ENCODE peak calls at places on chromosomes 6 and 20, in seven cellular contexts. G, N, B, Z, W, R and A are unnamed samples.
A peak's percentile ranks its signal among the peaks of the same experiment; 100 is the strongest.

GRCh38 chr6:108739496-108740330 is 108.5 kb upstream of the ARMC2 start:
- DNase-seq in W (no peak), Z (no peak), G (peak; percentile 22), N (no peak), B (no peak), R (peak; percentile 38), A (no peak)

GRCh38 chr20:4300401-4300800 is 285.0 kb upstream of the RNF24 start:
- DNase-seq in Z (no peak), G (no peak), N (no peak), R (no peak), B (no peak), W (no peak), A (no peak)

GRCh38 chr6:107123501-107123900 is 8.2 kb upstream of the BEND3 start:
- DNase-seq in W (no peak), B (no peak), Z (no peak), R (no peak), G (no peak), N (no peak), A (no peak)

GRCh38 chr20:47305667-47306066 is 50.8 kb downstream of the ZMYND8 start:
- DNase-seq in Z (no peak), W (no peak), B (no peak), N (no peak), G (no peak), R (peak; percentile 37), A (no peak)

GRCh38 chr6:134741193-134741521 is 208.7 kb downstream of the ALDH8A1 start:
- DNase-seq in N (no peak), W (no peak), G (no peak), B (peak; percentile 43), R (no peak), Z (no peak), A (no peak)

GRCh38 chr6:104418839-104419238 is 440.9 kb downstream of the HACE1 start:
- DNase-seq in G (no peak), Z (no peak), B (no peak), N (no peak), R (no peak), W (no peak), A (no peak)

GRCh38 chr6:31180500-31180899 is 10.0 kb upstream of the POU5F1 start:
- DNase-seq in G (peak; percentile 78), R (peak; percentile 81), W (peak; percentile 81), B (peak; percentile 52), Z (peak; percentile 87), N (no peak), A (no peak)

GRCh38 chr6:118542184-118542952 is 5.7 kb upstream of the PLN start:
- DNase-seq in Z (no peak), R (peak; percentile 63), B (no peak), G (no peak), W (no peak), N (no peak), A (no peak)

GRCh38 chr6:44002071-44002590 is 125.1 kb downstream of the MRPL14 start:
- DNase-seq in B (no peak), G (no peak), Z (no peak), R (no peak), W (peak; percentile 57), N (no peak), A (no peak)

GRCh38 chr20:24825591-24825990 is 123.5 kb upstream of the CST7 start:
- DNase-seq in Z (no peak), B (no peak), G (no peak), N (no peak), W (no peak), R (no peak), A (no peak)

GRCh38 chr6:36290668-36291620 is 21.1 kb downstream of the PNPLA1 start:
- DNase-seq in W (peak; percentile 59), Z (no peak), G (no peak), N (no peak), B (no peak), R (peak; percentile 66), A (no peak)

GRCh38 chr20:50491926-50492634 is 18.1 kb upstream of the PTPN1 start:
- DNase-seq in W (no peak), N (no peak), R (peak; percentile 65), B (no peak), G (no peak), Z (no peak), A (no peak)

GRCh38 chr6:121884056-121884455 is 448.6 kb downstream of the GJA1 start:
- DNase-seq in W (no peak), R (no peak), Z (no peak), N (no peak), B (no peak), G (no peak), A (no peak)

GRCh38 chr20:39702716-39703349 is 740.7 kb downstream of the DHX35 start:
- DNase-seq in R (no peak), G (no peak), W (no peak), B (no peak), Z (no peak), N (no peak), A (no peak)

GRCh38 chr6:52696418-52696817 is 25.5 kb downstream of the TMEM14A start:
- DNase-seq in B (no peak), R (no peak), G (no peak), Z (no peak), N (no peak), W (no peak), A (no peak)

GRCh38 chr20:18056174-18057105 is 1.3 kb downstream of the OVOL2 start:
- DNase-seq in R (no peak), G (no peak), Z (no peak), B (peak; percentile 56), N (no peak), W (peak; percentile 61), A (no peak)

GRCh38 chr6:16082367-16082766 is 46.5 kb upstream of the MYLIP start:
- DNase-seq in N (no peak), G (no peak), Z (no peak), R (no peak), W (no peak), B (no peak), A (no peak)

GRCh38 chr6:156957931-156958547 is 180.9 kb downstream of the ARID1B start:
- DNase-seq in B (no peak), Z (no peak), R (peak; percentile 66), G (no peak), N (no peak), W (no peak), A (no peak)

GRCh38 chr6:27248783-27249182 is 1.3 kb downstream of the PRSS16 start:
- DNase-seq in N (no peak), R (no peak), B (no peak), Z (no peak), G (no peak), W (no peak), A (no peak)

GRCh38 chr6:36111526-36111925 is 18.8 kb upstream of the MAPK13 start:
- DNase-seq in Z (no peak), N (no peak), W (no peak), G (no peak), B (no peak), R (no peak), A (no peak)

GRCh38 chr20:23497458-23498026 is 6.6 kb downstream of the CST8 start:
- DNase-seq in G (no peak), Z (no peak), N (no peak), W (no peak), R (no peak), B (no peak), A (no peak)

GRCh38 chr20:51221791-51222408 is 199.0 kb upstream of the KCNG1 start:
- DNase-seq in Z (peak; percentile 61), B (no peak), W (no peak), R (peak; percentile 56), N (no peak), G (no peak), A (peak; percentile 27)

GRCh38 chr20:168876-169275 is 11.6 kb downstream of the DEFB127 start:
- DNase-seq in W (no peak), G (no peak), B (no peak), Z (no peak), N (no peak), R (no peak), A (no peak)

GRCh38 chr20:11098888-11099287 is 425.1 kb upstream of the JAG1 start:
- DNase-seq in R (no peak), Z (no peak), W (no peak), N (no peak), B (no peak), G (no peak), A (peak; percentile 7)

GRCh38 chr20:25629816-25630499 is 6.1 kb upstream of the NANP start:
- DNase-seq in R (no peak), G (no peak), Z (no peak), W (no peak), B (no peak), N (no peak), A (no peak)

GRCh38 chr6:49782293-49783181 is 4.5 kb downstream of the PGK2 start:
- DNase-seq in W (no peak), G (no peak), Z (no peak), B (no peak), R (no peak), N (no peak), A (no peak)

GRCh38 chr6:105428342-105428957 is 25.6 kb upstream of the PREP start:
- DNase-seq in G (peak; percentile 65), B (no peak), R (peak; percentile 96), W (no peak), Z (no peak), N (no peak), A (no peak)
- H3K4me3 ChIP-seq in G (no peak overlapping the region), B (no peak overlapping the region), R (no peak overlapping the region), W (no peak overlapping the region), Z (no peak overlapping the region), N (no peak overlapping the region), A (no peak overlapping the region)

DNA sequence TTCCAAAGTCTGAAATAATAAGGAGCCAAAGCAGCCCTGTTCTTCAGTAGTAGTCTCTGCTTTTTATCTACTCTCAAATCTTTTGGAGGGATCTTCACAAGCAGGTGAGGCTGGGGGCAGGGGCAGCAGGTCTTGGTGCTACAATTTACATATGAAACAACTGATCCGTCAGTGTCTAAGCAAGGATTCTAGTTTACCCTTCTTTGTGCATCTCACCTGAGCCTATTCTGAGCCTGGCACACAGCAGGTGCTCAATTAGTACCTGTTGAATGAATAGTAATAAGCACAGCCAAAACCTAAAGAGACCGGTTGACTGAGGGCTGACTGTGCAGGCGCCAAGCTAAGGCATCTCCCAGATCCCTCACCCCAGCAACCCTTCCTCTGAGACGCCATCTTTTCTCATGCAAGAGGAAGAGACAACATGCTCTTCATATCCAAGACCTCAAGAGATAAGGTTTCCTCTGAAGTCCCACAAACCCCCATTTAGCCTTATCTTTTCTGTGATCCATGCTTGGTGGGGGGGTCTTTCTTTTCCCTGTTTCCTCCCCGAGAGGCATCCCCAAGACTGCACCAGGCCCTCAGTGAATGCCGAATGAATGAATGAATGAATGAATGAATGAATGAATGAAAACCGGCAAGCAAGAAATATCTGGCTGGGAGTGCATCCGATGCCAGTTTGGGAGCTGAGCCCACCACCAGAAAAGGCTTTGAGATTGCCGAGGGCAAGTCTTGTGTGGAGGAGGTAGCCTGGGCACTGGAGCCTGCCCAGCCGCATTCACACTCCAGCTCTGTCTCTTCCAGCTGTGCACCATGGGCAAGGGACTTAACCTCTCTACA is 2.9 kb upstream of the BMP7 start:
- DNase-seq in Z (no peak), N (no peak), R (no peak), W (no peak), G (no peak), B (no peak), A (no peak)
- H3K4me3 ChIP-seq in Z (no peak overlapping the region), N (no peak overlapping the region), R (no peak overlapping the region), W (no peak overlapping the region), G (no peak overlapping the region), B (no peak overlapping the region), A (no peak overlapping the region)

GRCh38 chr6:127972815-127973214 is 72.0 kb upstream of the THEMIS start:
- DNase-seq in W (no peak), Z (no peak), B (no peak), R (no peak), N (no peak), G (no peak), A (no peak)
- H3K4me3 ChIP-seq in W (no peak overlapping the region), Z (no peak overlapping the region), B (no peak overlapping the region), R (no peak overlapping the region), N (no peak overlapping the region), G (no peak overlapping the region), A (no peak overlapping the region)

GRCh38 chr6:90110971-90111370 is 185.7 kb downstream of the BACH2 start:
- DNase-seq in W (no peak), G (no peak), B (no peak), R (no peak), N (no peak), Z (no peak), A (no peak)
- H3K4me3 ChIP-seq in W (no peak overlapping the region), G (no peak overlapping the region), B (no peak overlapping the region), R (no peak overlapping the region), N (no peak overlapping the region), Z (no peak overlapping the region), A (no peak overlapping the region)